ENCODE peak calls at places on chromosomes 16 and 17, in five cellular contexts. Y, R, G, F and E are unnamed samples.

GRCh38 chr17:79859676-79860615 is 20.7 kb upstream of the CBX4 start:
- DNase-seq in Y (no peak), R (no peak), G (no peak), F (no peak), E (no peak)

GRCh38 chr17:69581061-69581955 is 166.8 kb downstream of the MAP2K6 start:
- DNase-seq in Y (no peak), R (peak), G (peak), F (no peak), E (no peak)

GRCh38 chr17:39097537-39097936 is 53.9 kb downstream of the PLXDC1 start:
- DNase-seq in Y (no peak), R (no peak), G (no peak), F (no peak), E (no peak)

GRCh38 chr16:81519298-81520150 is 74.9 kb downstream of the CMIP start:
- DNase-seq in Y (no peak), R (no peak), G (no peak), F (no peak), E (peak)

GRCh38 chr17:5762191-5762590 is 177.9 kb upstream of the NLRP1 start:
- DNase-seq in Y (no peak), R (no peak), G (peak), F (no peak), E (no peak)

GRCh38 chr16:22675745-22676540 is 138.0 kb upstream of the HS3ST2 start:
- DNase-seq in Y (no peak), R (peak), G (no peak), F (no peak), E (no peak)

GRCh38 chr17:35174835-35175334 is 19.3 kb downstream of the SLC35G3 start:
- DNase-seq in Y (no peak), R (no peak), G (no peak), F (no peak), E (no peak)

GRCh38 chr16:88703486-88704309 is 2.5 kb downstream of the RNF166 start:
- DNase-seq in Y (no peak), R (no peak), G (no peak), F (no peak), E (no peak)

GRCh38 chr17:43530303-43531081 is 15.6 kb downstream of the ETV4 start:
- DNase-seq in Y (peak), R (peak), G (peak), F (peak), E (peak)

GRCh38 chr16:75243667-75244224 is 7.7 kb downstream of the BCAR1 start:
- DNase-seq in Y (no peak), R (no peak), G (peak), F (no peak), E (no peak)

GRCh38 chr16:24771132-24771778 is 41.8 kb downstream of the TNRC6A start:
- DNase-seq in Y (no peak), R (no peak), G (peak), F (no peak), E (no peak)

GRCh38 chr17:43880420-43880991 is 26.8 kb downstream of the MPP2 start:
- DNase-seq in Y (peak), R (peak), G (peak), F (peak), E (peak)

GRCh38 chr17:3003401-3004149 is 59.8 kb downstream of the OR1D5 start:
- DNase-seq in Y (no peak), R (no peak), G (no peak), F (no peak), E (no peak)

GRCh38 chr16:27772093-27772820 is 222.3 kb downstream of the KATNIP start:
- DNase-seq in Y (no peak), R (no peak), G (no peak), F (no peak), E (no peak)

GRCh38 chr17:49434821-49435581 is 20.3 kb upstream of the PHB1 start:
- DNase-seq in Y (peak), R (peak), G (peak), F (peak), E (no peak)

GRCh38 chr17:43915561-43915960 is 8.2 kb upstream of the MPP2 start:
- DNase-seq in Y (no peak), R (no peak), G (no peak), F (no peak), E (no peak)

GRCh38 chr17:55246583-55246982 is 18.2 kb upstream of the HLF start:
- DNase-seq in Y (no peak), R (no peak), G (no peak), F (no peak), E (no peak)

GRCh38 chr17:80086081-80086480 is 15.3 kb upstream of the GAA start:
- DNase-seq in Y (no peak), R (no peak), G (no peak), F (no peak), E (no peak)

GRCh38 chr16:11321662-11322061 is 23.6 kb upstream of the RMI2 start:
- DNase-seq in Y (no peak), R (no peak), G (no peak), F (no peak), E (no peak)

GRCh38 chr17:32912218-32912897 is 15.6 kb upstream of the TMEM98 start:
- DNase-seq in Y (no peak), R (peak), G (peak), F (no peak), E (peak)

GRCh38 chr17:48477235-48477634 is 47.2 kb upstream of the SKAP1 start:
- DNase-seq in Y (no peak), R (no peak), G (no peak), F (no peak), E (no peak)

GRCh38 chr16:3881499-3881995 is 1.0 kb upstream of the CREBBP start:
- DNase-seq in Y (no peak), R (peak), G (no peak), F (peak), E (no peak)

GRCh38 chr16:77589071-77589755 is 133.1 kb upstream of the NUDT7 start:
- DNase-seq in Y (no peak), R (no peak), G (peak), F (no peak), E (no peak)

GRCh38 chr17:79943354-79944241 is 92.1 kb downstream of the TBC1D16 start:
- DNase-seq in Y (no peak), R (peak), G (no peak), F (no peak), E (no peak)

GRCh38 chr17:77324227-77324626 is 183.5 kb downstream of the SEC14L1 start:
- DNase-seq in Y (no peak), R (peak), G (no peak), F (no peak), E (no peak)

GRCh38 chr16:76123966-76124365 is 153.2 kb upstream of the CNTNAP4 start:
- DNase-seq in Y (no peak), R (no peak), G (no peak), F (no peak), E (no peak)

GRCh38 chr16:79628501-79628975 is 28.0 kb upstream of the MAF start:
- DNase-seq in Y (no peak), R (no peak), G (peak), F (no peak), E (peak)

GRCh38 chr17:76240461-76241204 is at the start of gene RNF157:
- DNase-seq in Y (peak), R (peak), G (peak), F (peak), E (no peak)

GRCh38 chr17:61239953-61240352 is 159.7 kb upstream of the TBX2 start:
- DNase-seq in Y (no peak), R (no peak), G (no peak), F (no peak), E (no peak)

GRCh38 chr17:67532326-67532871 is 155.3 kb downstream of the PITPNC1 start:
- DNase-seq in Y (no peak), R (peak), G (no peak), F (no peak), E (no peak)

GRCh38 chr16:19281246-19281645 is 4.3 kb upstream of the CLEC19A start:
- DNase-seq in Y (no peak), R (no peak), G (no peak), F (no peak), E (no peak)

GRCh38 chr16:4936991-4937781 is at the start of gene PPL:
- DNase-seq in Y (peak), R (peak), G (no peak), F (peak), E (peak)

GRCh38 chr16:10616744-10617640 is 36.6 kb upstream of the EMP2 start:
- DNase-seq in Y (no peak), R (peak), G (no peak), F (peak), E (no peak)

GRCh38 chr16:81181013-81181720 is 57.3 kb upstream of the BCO1 start:
- DNase-seq in Y (peak), R (peak), G (peak), F (peak), E (peak)

GRCh38 chr16:424623-425081 is 797 bp upstream of the RAB11FIP3 start:
- DNase-seq in Y (no peak), R (no peak), G (peak), F (peak), E (peak)

GRCh38 chr17:32757963-32758362 is 119.0 kb downstream of the MYO1D start:
- DNase-seq in Y (no peak), R (no peak), G (peak), F (no peak), E (peak)

GRCh38 chr17:73902416-73903181 is 258.4 kb upstream of the SDK2 start:
- DNase-seq in Y (no peak), R (peak), G (no peak), F (peak), E (no peak)
- H2AFZ ChIP-seq in Y (peak), R (no peak), G (no peak), F (peak), E (no peak)

GRCh38 chr16:86398622-86399021 is 111.7 kb upstream of the FOXF1 start:
- DNase-seq in Y (no peak), R (no peak), G (peak), F (no peak), E (no peak)
- H3K23ac ChIP-seq in Y (no peak), R (no peak), G (no peak), F (no peak), E (no peak)

GRCh38 chr16:67454104-67454503 is 23.2 kb downstream of the HSD11B2 start:
- DNase-seq in Y (no peak), R (no peak), G (no peak), F (no peak), E (no peak)
- H2BK12ac ChIP-seq in Y (no peak), R (no peak), G (no peak), F (no peak), E (no peak)

GRCh38 chr17:45221997-45222272 is 250 bp downstream of the FMNL1 start:
- DNase-seq in Y (no peak), R (no peak), G (no peak), F (no peak), E (no peak)
- H2AFZ ChIP-seq in Y (peak), R (no peak), G (no peak), F (no peak), E (no peak)